ENCODE peak calls at places on chromosome 6, in ten cellular contexts. One of them, this sample, is unnamed.

GRCh38 chr6:19876672-19877071 is 39.5 kb downstream of the ID4 start:
- DNase-seq in nephron progenitor cell: no peak
- DNase-seq in Peyer's patch: no peak
- DNase-seq in WERI-Rb-1: no peak
- DNase-seq in bronchial epithelial cell: no peak
- DNase-seq in stomach: no peak
- DNase-seq in Calu3: no peak
- DNase-seq in fibroblast of pulmonary artery: no peak
- DNase-seq in mammary epithelial cell: no peak
- DNase-seq in fibroblast of lung: no peak
- DNase-seq in this sample: no peak

GRCh38 chr6:163554663-163555062 is 140.1 kb downstream of the QKI start:
- DNase-seq in nephron progenitor cell: peak; percentile 20
- DNase-seq in Peyer's patch: no peak
- DNase-seq in WERI-Rb-1: peak; percentile 73
- DNase-seq in bronchial epithelial cell: peak; percentile 39
- DNase-seq in stomach: peak; percentile 59
- DNase-seq in Calu3: peak; percentile 59
- DNase-seq in fibroblast of pulmonary artery: peak; percentile 53
- DNase-seq in mammary epithelial cell: peak; percentile 21
- DNase-seq in fibroblast of lung: peak; percentile 57
- DNase-seq in this sample: no peak

GRCh38 chr6:151497935-151498726 is 4.3 kb downstream of the CCDC170 start:
- DNase-seq in nephron progenitor cell: no peak
- DNase-seq in Peyer's patch: no peak
- DNase-seq in WERI-Rb-1: no peak
- DNase-seq in bronchial epithelial cell: peak; percentile 55
- DNase-seq in stomach: no peak
- DNase-seq in Calu3: no peak
- DNase-seq in fibroblast of pulmonary artery: peak; percentile 56
- DNase-seq in mammary epithelial cell: peak; percentile 31
- DNase-seq in fibroblast of lung: peak; percentile 27
- DNase-seq in this sample: no peak

GRCh38 chr6:37354526-37355384 is 972 bp downstream of the RNF8 start:
- DNase-seq in nephron progenitor cell: peak; percentile 57
- DNase-seq in Peyer's patch: no peak
- DNase-seq in WERI-Rb-1: peak; percentile 44
- DNase-seq in bronchial epithelial cell: no peak
- DNase-seq in stomach: peak; percentile 36
- DNase-seq in Calu3: peak; percentile 31
- DNase-seq in fibroblast of pulmonary artery: no peak
- DNase-seq in mammary epithelial cell: peak; percentile 25
- DNase-seq in fibroblast of lung: no peak
- DNase-seq in this sample: no peak

GRCh38 chr6:150403458-150404245 is 34.8 kb downstream of the IYD start:
- DNase-seq in nephron progenitor cell: no peak
- DNase-seq in Peyer's patch: no peak
- DNase-seq in WERI-Rb-1: no peak
- DNase-seq in bronchial epithelial cell: peak; percentile 89
- DNase-seq in stomach: no peak
- DNase-seq in Calu3: peak; percentile 52
- DNase-seq in fibroblast of pulmonary artery: peak; percentile 98
- DNase-seq in mammary epithelial cell: peak; percentile 77
- DNase-seq in fibroblast of lung: peak; percentile 93
- DNase-seq in this sample: peak; percentile 55

GRCh38 chr6:158789115-158789917 is 29.9 kb downstream of the EZR start:
- DNase-seq in nephron progenitor cell: no peak
- DNase-seq in Peyer's patch: no peak
- DNase-seq in WERI-Rb-1: no peak
- DNase-seq in bronchial epithelial cell: no peak
- DNase-seq in stomach: peak; percentile 28
- DNase-seq in Calu3: no peak
- DNase-seq in fibroblast of pulmonary artery: no peak
- DNase-seq in mammary epithelial cell: no peak
- DNase-seq in fibroblast of lung: no peak
- DNase-seq in this sample: no peak

GRCh38 chr6:124255296-124255695 is 451.6 kb downstream of the NKAIN2 start:
- DNase-seq in nephron progenitor cell: no peak
- DNase-seq in Peyer's patch: no peak
- DNase-seq in WERI-Rb-1: no peak
- DNase-seq in bronchial epithelial cell: no peak
- DNase-seq in stomach: no peak
- DNase-seq in Calu3: no peak
- DNase-seq in fibroblast of pulmonary artery: no peak
- DNase-seq in mammary epithelial cell: no peak
- DNase-seq in fibroblast of lung: no peak
- DNase-seq in this sample: no peak

GRCh38 chr6:138400326-138400725 is 3.7 kb upstream of the HEBP2 start:
- DNase-seq in nephron progenitor cell: no peak
- DNase-seq in Peyer's patch: no peak
- DNase-seq in WERI-Rb-1: no peak
- DNase-seq in bronchial epithelial cell: no peak
- DNase-seq in stomach: no peak
- DNase-seq in Calu3: no peak
- DNase-seq in fibroblast of pulmonary artery: no peak
- DNase-seq in mammary epithelial cell: no peak
- DNase-seq in fibroblast of lung: no peak
- DNase-seq in this sample: no peak

GRCh38 chr6:40996591-40997247 is 42.3 kb downstream of the UNC5CL start:
- DNase-seq in nephron progenitor cell: peak; percentile 19
- DNase-seq in Peyer's patch: no peak
- DNase-seq in WERI-Rb-1: no peak
- DNase-seq in bronchial epithelial cell: peak; percentile 3
- DNase-seq in stomach: peak; percentile 28
- DNase-seq in Calu3: peak; percentile 36
- DNase-seq in fibroblast of pulmonary artery: peak; percentile 39
- DNase-seq in mammary epithelial cell: no peak
- DNase-seq in fibroblast of lung: peak; percentile 12
- DNase-seq in this sample: no peak

GRCh38 chr6:125073071-125073470 is 80.5 kb upstream of the TPD52L1 start:
- DNase-seq in nephron progenitor cell: no peak
- DNase-seq in Peyer's patch: no peak
- DNase-seq in WERI-Rb-1: peak; percentile 24
- DNase-seq in bronchial epithelial cell: no peak
- DNase-seq in stomach: no peak
- DNase-seq in Calu3: no peak
- DNase-seq in fibroblast of pulmonary artery: no peak
- DNase-seq in mammary epithelial cell: no peak
- DNase-seq in fibroblast of lung: no peak
- DNase-seq in this sample: no peak

GRCh38 chr6:42532038-42532669 is 31.7 kb upstream of the UBR2 start:
- DNase-seq in nephron progenitor cell: peak; percentile 27
- DNase-seq in Peyer's patch: no peak
- DNase-seq in WERI-Rb-1: peak; percentile 63
- DNase-seq in bronchial epithelial cell: peak; percentile 52
- DNase-seq in stomach: no peak
- DNase-seq in Calu3: peak; percentile 46
- DNase-seq in fibroblast of pulmonary artery: peak; percentile 83
- DNase-seq in mammary epithelial cell: peak; percentile 40
- DNase-seq in fibroblast of lung: peak; percentile 79
- DNase-seq in this sample: no peak

GRCh38 chr6:111381126-111381525 is 101.9 kb downstream of the REV3L start:
- DNase-seq in nephron progenitor cell: no peak
- DNase-seq in Peyer's patch: no peak
- DNase-seq in WERI-Rb-1: no peak
- DNase-seq in bronchial epithelial cell: no peak
- DNase-seq in stomach: no peak
- DNase-seq in Calu3: no peak
- DNase-seq in fibroblast of pulmonary artery: no peak
- DNase-seq in mammary epithelial cell: no peak
- DNase-seq in fibroblast of lung: peak; percentile 37
- DNase-seq in this sample: no peak

GRCh38 chr6:97218912-97219311 is 64.1 kb downstream of the MMS22L start:
- DNase-seq in nephron progenitor cell: no peak
- DNase-seq in Peyer's patch: no peak
- DNase-seq in WERI-Rb-1: no peak
- DNase-seq in bronchial epithelial cell: no peak
- DNase-seq in stomach: no peak
- DNase-seq in Calu3: no peak
- DNase-seq in fibroblast of pulmonary artery: no peak
- DNase-seq in mammary epithelial cell: no peak
- DNase-seq in fibroblast of lung: no peak
- DNase-seq in this sample: no peak

DNA sequence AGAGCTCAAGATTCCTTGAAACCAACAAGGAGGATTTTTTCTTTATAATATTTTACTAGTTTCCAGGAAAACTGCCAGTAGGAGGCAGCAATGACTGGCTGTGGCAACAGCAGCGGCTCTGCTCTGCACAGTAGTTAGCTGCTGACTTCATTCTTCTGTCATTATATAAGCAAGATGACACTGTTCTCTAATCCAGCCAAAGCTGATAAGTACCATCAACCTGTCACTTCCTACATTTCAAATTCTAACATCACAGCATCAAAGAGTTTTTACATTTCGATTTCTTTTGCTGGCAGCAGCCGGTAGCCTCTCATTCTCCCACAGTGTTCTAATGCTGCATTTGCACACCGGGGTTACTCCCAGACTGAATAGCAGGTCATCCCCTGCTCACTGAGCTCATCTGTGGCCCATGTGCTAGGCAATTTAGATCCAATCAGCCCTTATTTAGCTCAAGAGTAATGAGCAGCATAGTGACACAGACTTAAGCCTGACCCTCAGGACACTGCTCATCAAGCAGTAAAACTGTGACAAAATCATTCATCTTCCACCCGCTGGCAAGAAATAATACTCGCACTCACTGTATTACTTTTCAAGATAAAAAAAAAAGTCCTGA is 67.8 kb downstream of the MMS22L start:
- DNase-seq in nephron progenitor cell: peak; percentile 24
- DNase-seq in Peyer's patch: no peak
- DNase-seq in WERI-Rb-1: peak; percentile 74
- DNase-seq in bronchial epithelial cell: peak; percentile 50
- DNase-seq in stomach: no peak
- DNase-seq in Calu3: peak; percentile 13
- DNase-seq in fibroblast of pulmonary artery: peak; percentile 77
- DNase-seq in mammary epithelial cell: peak; percentile 8
- DNase-seq in fibroblast of lung: peak; percentile 77
- DNase-seq in this sample: peak; percentile 37
- TF ChIP-seq CTCF in nephron progenitor cell: peak; percentile 38
- TF ChIP-seq CTCF in Peyer's patch: peak; percentile 43
- TF ChIP-seq CTCF in WERI-Rb-1: peak; percentile 68
- TF ChIP-seq CTCF in bronchial epithelial cell: peak; percentile 51
- TF ChIP-seq CTCF in stomach: peak; percentile 22
- TF ChIP-seq CTCF in Calu3: peak; percentile 27
- TF ChIP-seq CTCF in fibroblast of pulmonary artery: peak; percentile 73
- TF ChIP-seq CTCF in mammary epithelial cell: peak; percentile 21
- TF ChIP-seq CTCF in fibroblast of lung: peak; percentile 67
- TF ChIP-seq CTCF in this sample: peak; percentile 75

DNA sequence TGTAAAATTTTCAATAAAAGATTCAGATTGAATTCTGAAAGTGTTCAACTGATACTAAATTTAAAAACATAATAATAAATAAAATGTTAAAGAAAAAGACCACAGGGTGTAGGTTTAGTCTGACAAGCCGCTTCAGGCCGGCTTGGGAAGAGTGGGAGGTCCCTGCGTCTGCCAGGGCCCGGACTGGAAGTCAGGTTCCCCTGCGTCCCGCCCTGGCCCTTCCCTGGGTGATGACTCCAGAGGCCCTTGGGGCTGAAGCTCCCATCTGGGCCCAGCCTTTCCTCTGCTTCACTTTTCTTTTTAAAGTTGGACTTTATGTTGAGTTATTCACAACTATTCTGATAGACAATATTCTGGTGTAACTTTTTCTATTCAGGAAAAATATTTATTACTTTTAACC is 93.3 kb downstream of the SMOC2 start:
- DNase-seq in nephron progenitor cell: no peak
- DNase-seq in Peyer's patch: no peak
- DNase-seq in WERI-Rb-1: no peak
- DNase-seq in bronchial epithelial cell: no peak
- DNase-seq in stomach: no peak
- DNase-seq in Calu3: no peak
- DNase-seq in fibroblast of pulmonary artery: no peak
- DNase-seq in mammary epithelial cell: no peak
- DNase-seq in fibroblast of lung: no peak
- DNase-seq in this sample: no peak
- TF ChIP-seq CTCF in nephron progenitor cell: no peak
- TF ChIP-seq CTCF in Peyer's patch: no peak
- TF ChIP-seq CTCF in WERI-Rb-1: no peak
- TF ChIP-seq CTCF in bronchial epithelial cell: no peak
- TF ChIP-seq CTCF in stomach: no peak
- TF ChIP-seq CTCF in Calu3: no peak
- TF ChIP-seq CTCF in fibroblast of pulmonary artery: no peak
- TF ChIP-seq CTCF in mammary epithelial cell: no peak
- TF ChIP-seq CTCF in fibroblast of lung: no peak
- TF ChIP-seq CTCF in this sample: no peak

GRCh38 chr6:75065524-75065923 is 140.3 kb downstream of the COL12A1 start:
- DNase-seq in nephron progenitor cell: peak; percentile 15
- DNase-seq in Peyer's patch: no peak
- DNase-seq in WERI-Rb-1: no peak
- DNase-seq in bronchial epithelial cell: no peak
- DNase-seq in stomach: no peak
- DNase-seq in Calu3: no peak
- DNase-seq in fibroblast of pulmonary artery: peak; percentile 58
- DNase-seq in mammary epithelial cell: no peak
- DNase-seq in fibroblast of lung: peak; percentile 24
- DNase-seq in this sample: peak; percentile 48

GRCh38 chr6:75076009-75076408 is 129.8 kb downstream of the COL12A1 start:
- DNase-seq in nephron progenitor cell: no peak
- DNase-seq in Peyer's patch: no peak
- DNase-seq in WERI-Rb-1: no peak
- DNase-seq in bronchial epithelial cell: no peak
- DNase-seq in stomach: no peak
- DNase-seq in Calu3: no peak
- DNase-seq in fibroblast of pulmonary artery: no peak
- DNase-seq in mammary epithelial cell: no peak
- DNase-seq in fibroblast of lung: no peak
- DNase-seq in this sample: no peak

DNA sequence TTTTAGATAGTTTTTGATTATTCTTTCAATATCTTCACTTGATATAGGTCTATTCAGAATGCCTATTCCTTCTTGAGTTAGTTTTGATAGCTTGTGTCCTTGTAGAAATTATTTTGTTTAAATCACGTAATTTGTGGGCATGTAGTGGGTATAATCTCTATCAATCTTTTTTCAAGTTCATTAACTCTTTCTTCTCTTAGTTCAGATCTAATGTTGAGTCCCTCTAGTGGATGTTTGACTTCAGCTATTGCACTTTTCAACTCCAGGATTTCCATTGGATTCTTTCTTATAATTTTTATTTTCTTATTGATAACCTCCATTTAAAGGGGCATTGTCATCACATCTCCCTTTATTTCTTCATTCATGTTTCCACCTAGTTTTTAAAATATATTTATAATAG is 135.6 kb downstream of the COL12A1 start:
- DNase-seq in nephron progenitor cell: no peak
- DNase-seq in Peyer's patch: no peak
- DNase-seq in WERI-Rb-1: no peak
- DNase-seq in bronchial epithelial cell: no peak
- DNase-seq in stomach: no peak
- DNase-seq in Calu3: no peak
- DNase-seq in fibroblast of pulmonary artery: no peak
- DNase-seq in mammary epithelial cell: no peak
- DNase-seq in fibroblast of lung: no peak
- DNase-seq in this sample: no peak
- TF ChIP-seq CTCF in nephron progenitor cell: no peak
- TF ChIP-seq CTCF in Peyer's patch: no peak
- TF ChIP-seq CTCF in WERI-Rb-1: no peak
- TF ChIP-seq CTCF in bronchial epithelial cell: no peak
- TF ChIP-seq CTCF in stomach: no peak
- TF ChIP-seq CTCF in Calu3: no peak
- TF ChIP-seq CTCF in fibroblast of pulmonary artery: no peak
- TF ChIP-seq CTCF in mammary epithelial cell: peak; percentile 19
- TF ChIP-seq CTCF in fibroblast of lung: no peak
- TF ChIP-seq CTCF in this sample: peak; percentile 4

GRCh38 chr6:16844183-16844582 is 82.9 kb upstream of the ATXN1 start:
- DNase-seq in nephron progenitor cell: no peak
- DNase-seq in Peyer's patch: no peak
- DNase-seq in WERI-Rb-1: no peak
- DNase-seq in bronchial epithelial cell: no peak
- DNase-seq in stomach: no peak
- DNase-seq in Calu3: no peak
- DNase-seq in fibroblast of pulmonary artery: no peak
- DNase-seq in mammary epithelial cell: no peak
- DNase-seq in fibroblast of lung: peak; percentile 59
- DNase-seq in this sample: no peak
- TF ChIP-seq CTCF in nephron progenitor cell: no peak
- TF ChIP-seq CTCF in Peyer's patch: no peak
- TF ChIP-seq CTCF in WERI-Rb-1: no peak
- TF ChIP-seq CTCF in bronchial epithelial cell: no peak
- TF ChIP-seq CTCF in stomach: no peak
- TF ChIP-seq CTCF in Calu3: no peak
- TF ChIP-seq CTCF in fibroblast of pulmonary artery: no peak
- TF ChIP-seq CTCF in mammary epithelial cell: no peak
- TF ChIP-seq CTCF in fibroblast of lung: no peak
- TF ChIP-seq CTCF in this sample: no peak